ENCODE peak calls at places on chromosomes 2 and 18, in six cellular contexts. Q, E, O, P, L and Y are unnamed samples.
A peak's percentile ranks its signal among the peaks of the same experiment; 100 is the strongest.

GRCh38 chr2:168355110-168355509 is 101.0 kb upstream of the CERS6 start:
- DNase-seq in Q (no peak), E (no peak), O (no peak), P (no peak), L (no peak), Y (no peak)

GRCh38 chr2:48968011-48968410 is 186.3 kb downstream of the FSHR start:
- DNase-seq in Q (no peak), E (no peak), O (no peak), P (no peak), L (no peak), Y (peak; percentile 60)

GRCh38 chr2:203871371-203871983 is 3.9 kb downstream of the CTLA4 start:
- DNase-seq in Q (no peak), E (no peak), O (no peak), P (no peak), L (no peak), Y (no peak)

GRCh38 chr2:191150451-191151314 is at the start of gene STAT4:
- DNase-seq in Q (no peak), E (peak; percentile 59), O (peak; percentile 89), P (peak; percentile 30), L (peak; percentile 24), Y (no peak)

GRCh38 chr2:78408795-78409118 is 616.7 kb upstream of the REG3G start:
- DNase-seq in Q (no peak), E (no peak), O (no peak), P (peak; percentile 35), L (no peak), Y (no peak)

GRCh38 chr2:68709421-68709911 is 25.1 kb upstream of the ARHGAP25 start:
- DNase-seq in Q (no peak), E (no peak), O (no peak), P (peak; percentile 20), L (peak; percentile 22), Y (peak; percentile 22)

GRCh38 chr18:59743561-59743960 is 46.3 kb upstream of the CCBE1 start:
- DNase-seq in Q (no peak), E (no peak), O (no peak), P (no peak), L (no peak), Y (no peak)

GRCh38 chr2:140863713-140864112 is 1267.1 kb downstream of the LRP1B start:
- DNase-seq in Q (no peak), E (no peak), O (no peak), P (no peak), L (no peak), Y (no peak)

GRCh38 chr2:67256892-67257291 is 140.2 kb upstream of the ETAA1 start:
- DNase-seq in Q (no peak), E (no peak), O (no peak), P (no peak), L (no peak), Y (no peak)

GRCh38 chr2:45938649-45939511 is 287.4 kb downstream of the PRKCE start:
- DNase-seq in Q (peak; percentile 86), E (peak; percentile 79), O (peak; percentile 78), P (peak; percentile 26), L (peak; percentile 92), Y (peak; percentile 84)

GRCh38 chr2:1793868-1794445 is 49.6 kb upstream of the PXDN start:
- DNase-seq in Q (no peak), E (no peak), O (no peak), P (no peak), L (no peak), Y (no peak)

GRCh38 chr2:74391209-74391579 is 11.1 kb upstream of the DCTN1 start:
- DNase-seq in Q (no peak), E (no peak), O (no peak), P (no peak), L (no peak), Y (no peak)

GRCh38 chr2:109144271-109144670 is 15.3 kb downstream of the SH3RF3 start:
- DNase-seq in Q (peak; percentile 35), E (no peak), O (no peak), P (no peak), L (no peak), Y (no peak)

GRCh38 chr2:20483496-20483895 is 36.6 kb downstream of the RHOB start:
- DNase-seq in Q (peak; percentile 91), E (no peak), O (no peak), P (no peak), L (no peak), Y (no peak)

GRCh38 chr18:58045265-58046086 is 1.4 kb downstream of the NEDD4L start:
- DNase-seq in Q (no peak), E (peak; percentile 88), O (peak; percentile 90), P (peak; percentile 11), L (peak; percentile 80), Y (peak; percentile 85)

GRCh38 chr2:108941161-108941665 is 47.8 kb downstream of the EDAR start:
- DNase-seq in Q (no peak), E (no peak), O (no peak), P (no peak), L (peak; percentile 69), Y (no peak)

GRCh38 chr2:17849260-17849659 is 29.2 kb upstream of the KCNS3 start:
- DNase-seq in Q (no peak), E (no peak), O (no peak), P (no peak), L (no peak), Y (peak; percentile 52)

GRCh38 chr2:215973954-215974699 is 39.2 kb downstream of the MREG start:
- DNase-seq in Q (no peak), E (no peak), O (no peak), P (no peak), L (no peak), Y (no peak)

GRCh38 chr2:42385225-42385624 is 24.2 kb upstream of the COX7A2L start:
- DNase-seq in Q (no peak), E (no peak), O (no peak), P (peak; percentile 31), L (no peak), Y (peak; percentile 70)

GRCh38 chr2:108364676-108365297 is 13.0 kb upstream of the SULT1C4 start:
- DNase-seq in Q (no peak), E (no peak), O (no peak), P (no peak), L (no peak), Y (no peak)

GRCh38 chr2:98013407-98014042 is 17.8 kb upstream of the TMEM131 start:
- DNase-seq in Q (no peak), E (no peak), O (no peak), P (no peak), L (no peak), Y (no peak)

DNA sequence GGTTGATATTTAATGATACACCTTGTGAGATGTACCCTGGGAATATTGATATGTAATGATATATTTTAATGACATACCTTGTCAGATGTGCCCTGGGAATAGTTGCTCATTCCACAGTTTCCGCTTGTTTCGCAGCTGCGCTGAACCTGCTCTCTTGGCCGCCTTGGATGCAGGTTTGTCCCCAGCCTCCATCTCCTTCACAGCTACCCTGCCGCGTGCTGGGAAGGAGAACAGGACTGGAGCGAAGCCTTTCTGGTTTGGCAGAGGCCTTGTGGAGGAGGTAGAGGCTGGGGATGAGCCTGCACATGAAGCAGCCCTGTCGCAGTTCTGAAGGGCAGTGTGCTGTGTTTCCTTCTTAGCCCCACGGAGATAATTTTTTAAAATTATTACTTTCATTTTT is 14.6 kb downstream of the ATG4B start:
- DNase-seq in Q (no peak), E (no peak), O (peak; percentile 20), P (no peak), L (no peak), Y (no peak)
- H3K36me3 ChIP-seq in Q (peaks cover 65% of the 10 kb centered on the region), E (peaks cover 62% of the 10 kb centered on the region), O (no peaks in the 10 kb centered on the region), P (peaks cover 54% of the 10 kb centered on the region), L (peaks cover 51% of the 10 kb centered on the region), Y (peaks cover 55% of the 10 kb centered on the region)

GRCh38 chr2:238251331-238251730 is 11.5 kb upstream of the HES6 start:
- DNase-seq in Q (no peak), E (peak; percentile 32), O (no peak), P (no peak), L (no peak), Y (no peak)

GRCh38 chr2:238252766-238253630 is 13.2 kb upstream of the HES6 start:
- DNase-seq in Q (no peak), E (peak; percentile 40), O (peak; percentile 70), P (no peak), L (no peak), Y (no peak)

GRCh38 chr2:238254095-238254494 is 14.3 kb upstream of the HES6 start:
- DNase-seq in Q (no peak), E (peak; percentile 23), O (no peak), P (no peak), L (no peak), Y (no peak)

GRCh38 chr2:238250896-238251295 is 11.1 kb upstream of the HES6 start:
- DNase-seq in Q (no peak), E (no peak), O (no peak), P (no peak), L (no peak), Y (no peak)

GRCh38 chr2:238251986-238252385 is 12.1 kb upstream of the HES6 start:
- DNase-seq in Q (no peak), E (peak; percentile 20), O (no peak), P (no peak), L (no peak), Y (no peak)
- H3K36me3 ChIP-seq in Q (peaks cover 100% of the 10 kb centered on the region), E (peaks cover 99% of the 10 kb centered on the region), O (no peaks in the 10 kb centered on the region), P (peaks cover 35% of the 10 kb centered on the region), L (peaks cover 31% of the 10 kb centered on the region), Y (peaks cover 42% of the 10 kb centered on the region)

DNA sequence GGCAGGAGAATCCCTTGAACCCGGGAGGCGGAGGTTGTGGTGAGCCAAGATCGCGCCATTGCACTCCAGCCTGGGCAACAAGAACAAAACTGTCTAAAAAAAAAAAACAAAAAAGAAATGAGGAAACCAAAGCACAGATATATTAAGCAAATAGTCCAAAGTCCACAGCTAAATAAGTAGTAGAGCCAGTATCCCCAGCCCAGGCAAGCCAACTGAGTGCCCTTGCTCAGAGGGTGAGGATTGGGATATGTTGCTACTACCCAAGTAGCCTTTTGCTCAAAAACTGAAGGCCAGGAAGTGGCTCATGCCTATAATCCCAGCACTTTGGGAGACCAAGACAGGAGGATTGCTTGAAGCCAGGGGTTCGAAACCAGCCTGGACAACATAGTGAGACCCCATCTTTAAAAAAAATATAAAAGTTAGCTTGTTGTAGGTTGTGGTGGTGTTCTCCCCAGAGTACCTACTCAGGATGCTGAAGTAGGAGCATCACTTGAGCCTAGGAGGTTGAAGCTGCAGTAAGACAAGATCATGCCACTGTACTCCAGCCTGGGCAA is 5.4 kb downstream of the CFAP36 start:
- DNase-seq in Q (no peak), E (no peak), O (no peak), P (no peak), L (no peak), Y (no peak)
- H3K36me3 ChIP-seq in Q (peaks cover 59% of the 10 kb centered on the region), E (peaks cover 69% of the 10 kb centered on the region), O (no peaks in the 10 kb centered on the region), P (no peaks in the 10 kb centered on the region), L (peaks cover 20% of the 10 kb centered on the region), Y (peaks cover 54% of the 10 kb centered on the region)

GRCh38 chr18:70232251-70232650 is 26.8 kb upstream of the RTTN start:
- DNase-seq in Q (no peak), E (no peak), O (no peak), P (no peak), L (no peak), Y (no peak)

GRCh38 chr18:70233974-70234373 is 28.5 kb upstream of the RTTN start:
- DNase-seq in Q (no peak), E (no peak), O (no peak), P (no peak), L (no peak), Y (no peak)

GRCh38 chr18:70227438-70227837 is 22.0 kb upstream of the RTTN start:
- DNase-seq in Q (no peak), E (no peak), O (no peak), P (no peak), L (no peak), Y (no peak)

DNA sequence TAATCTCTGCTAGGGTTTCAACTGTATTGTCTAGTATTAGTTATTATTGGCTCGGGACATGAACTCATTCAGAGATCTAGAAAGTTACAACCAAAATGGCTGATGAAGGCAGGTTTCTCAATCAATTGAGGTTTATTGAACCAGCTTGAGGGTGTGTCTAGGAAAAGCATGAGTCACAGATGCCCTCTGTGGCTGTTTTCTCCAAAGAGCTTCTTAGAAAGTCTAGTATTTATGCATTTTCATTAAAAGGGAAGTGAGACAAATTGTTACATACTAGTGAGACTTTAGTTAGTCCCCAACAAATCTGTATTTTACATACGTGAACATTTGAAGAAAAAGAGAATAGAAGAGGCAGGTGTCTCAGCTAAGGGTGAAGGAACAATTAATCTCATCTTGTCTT is 23.1 kb upstream of the RTTN start:
- DNase-seq in Q (no peak), E (no peak), O (no peak), P (no peak), L (no peak), Y (no peak)
- H3K36me3 ChIP-seq in Q (no peaks in the 10 kb centered on the region), E (no peaks in the 10 kb centered on the region), O (no peaks in the 10 kb centered on the region), P (no peaks in the 10 kb centered on the region), L (no peaks in the 10 kb centered on the region), Y (no peaks in the 10 kb centered on the region)